ENCODE peak calls at places on chromosomes 5 and 9, in five cellular contexts. S is mucosa of descending colon, Z is endodermal cell, P is Panc1, A is Peyer's patch. M is an unnamed sample.

GRCh38 chr5:146528232-146528631 is 12.2 kb upstream of the GPR151 start:
- DNase-seq in P (no peak), S (no peak), Z (no peak), A (no peak), M (peak; percentile 4)

GRCh38 chr5:163436515-163436914 is 880 bp upstream of the CCNG1 start:
- DNase-seq in S (no peak), Z (no peak), P (no peak), A (no peak), M (no peak)

GRCh38 chr5:370311-370958 is 48.9 kb downstream of the AHRR start:
- DNase-seq in S (peak; percentile 0), A (peak; percentile 34), P (no peak), Z (peak; percentile 33), M (no peak)

GRCh38 chr5:34698754-34699153 is 42.6 kb downstream of the RAI14 start:
- DNase-seq in A (no peak), Z (peak; percentile 40), P (no peak), S (no peak), M (no peak)

GRCh38 chr9:23774266-23774665 is 51.8 kb downstream of the ELAVL2 start:
- DNase-seq in P (no peak), A (no peak), S (no peak), Z (no peak), M (no peak)

GRCh38 chr9:96771124-96771523 is 6.8 kb downstream of the ZNF510 start:
- DNase-seq in S (no peak), P (no peak), A (no peak), Z (no peak), M (no peak)

GRCh38 chr5:104941030-104941645 is 1378.5 kb upstream of the NUDT12 start:
- DNase-seq in Z (no peak), S (no peak), P (no peak), A (no peak), M (no peak)

GRCh38 chr5:131381011-131381410 is 117.2 kb downstream of the CDC42SE2 start:
- DNase-seq in Z (no peak), P (no peak), S (no peak), A (no peak), M (no peak)

GRCh38 chr9:72773570-72773969 is 179.3 kb downstream of the ALDH1A1 start:
- DNase-seq in S (no peak), P (no peak), Z (no peak), A (no peak), M (no peak)

GRCh38 chr9:97577051-97577450 is 56.1 kb downstream of the TSTD2 start:
- DNase-seq in A (peak; percentile 38), Z (no peak), P (no peak), S (no peak), M (no peak)

GRCh38 chr9:114546851-114547250 is 40.7 kb upstream of the ATP6V1G1 start:
- DNase-seq in S (no peak), P (no peak), Z (no peak), A (no peak), M (no peak)

GRCh38 chr5:132526290-132526973 is 16.9 kb downstream of the IL5 start:
- DNase-seq in A (peak; percentile 54), P (peak; percentile 63), Z (peak; percentile 82), S (peak; percentile 76), M (peak; percentile 72)

GRCh38 chr9:105877719-105878118 is 183.4 kb downstream of the TMEM38B start:
- DNase-seq in S (no peak), P (no peak), A (no peak), Z (peak; percentile 62), M (no peak)

GRCh38 chr9:68690088-68690487 is 15.0 kb upstream of the PIP5K1B start:
- DNase-seq in S (no peak), A (peak; percentile 57), Z (peak; percentile 57), P (no peak), M (no peak)
- TF ChIP-seq CTCF in S (no peak), A (no peak), Z (no peak), P (no peak), M (no peak)

GRCh38 chr5:126461838-126462237 is 38.6 kb downstream of the GRAMD2B start:
- DNase-seq in S (no peak), A (no peak), P (no peak), Z (no peak), M (no peak)
- H3K4me3 ChIP-seq in S (no peak overlapping the region), A (no peak overlapping the region), P (no peak overlapping the region), Z (no peak overlapping the region), M (no peak overlapping the region)

DNA sequence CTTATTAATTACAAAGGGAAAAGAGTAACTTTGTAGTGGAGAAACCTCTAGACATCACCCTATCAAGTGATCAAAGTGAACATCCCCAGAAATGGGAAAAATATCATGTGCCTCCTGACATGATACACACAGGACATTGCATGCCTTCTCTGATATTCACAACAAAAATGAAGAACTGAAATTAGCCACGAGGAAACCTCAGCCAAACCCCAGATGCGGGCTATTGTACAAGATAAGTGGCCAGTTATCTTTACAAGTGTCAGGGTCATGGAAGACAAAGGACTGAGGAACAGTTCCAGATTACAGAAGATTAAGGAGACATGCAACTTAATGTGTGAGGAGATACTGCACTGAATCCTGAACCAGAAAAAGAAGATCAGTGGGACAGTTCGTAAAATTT is 23.8 kb upstream of the NPM1 start:
- DNase-seq in S (no peak), A (no peak), P (no peak), Z (no peak), M (no peak)
- TF ChIP-seq CTCF in S (no peak), A (no peak), P (no peak), Z (no peak), M (no peak)

GRCh38 chr9:109035684-109036423 is 22.6 kb upstream of the CTNNAL1 start:
- DNase-seq in A (no peak), Z (no peak), P (peak; percentile 78), S (no peak), M (peak; percentile 90)
- H3K4me3 ChIP-seq in A (no peak overlapping the region), Z (no peak overlapping the region), P (no peak overlapping the region), S (no peak overlapping the region), M (no peak overlapping the region)

GRCh38 chr5:82107277-82107676 is 135.5 kb downstream of the ATG10 start:
- DNase-seq in Z (no peak), P (peak; percentile 12), A (no peak), S (no peak), M (peak; percentile 64)
- TF ChIP-seq CTCF in Z (peak; percentile 69), P (peak; percentile 64), A (no peak), S (no peak), M (peak; percentile 49)